ENCODE peak calls at places on chromosome 21, in ten cellular contexts. B is Peyer's patch, O is heart left ventricle, U is H54, A is transverse colon, S is A549, P is GM12878, Y is prostate gland, T is spleen, R is K562. J is an unnamed sample.

GRCh38 chr21:43827015-43827611 is 37.7 kb downstream of the RRP1 start:
- DNase-seq in B (no peak), O (no peak), U (peak), A (no peak), S (no peak), P (no peak), Y (no peak), T (peak), R (peak), J (no peak)

GRCh38 chr21:31136891-31137290 is 98.6 kb upstream of the KRTAP19-8 start:
- DNase-seq in B (no peak), O (no peak), U (no peak), A (no peak), S (no peak), P (peak), Y (no peak), T (no peak), R (peak), J (peak)

GRCh38 chr21:29496337-29496736 is 197.6 kb downstream of the BACH1 start:
- DNase-seq in B (no peak), O (no peak), U (no peak), A (no peak), S (no peak), P (no peak), Y (no peak), T (no peak), R (no peak), J (no peak)

GRCh38 chr21:38114717-38115333 is 142.0 kb upstream of the KCNJ15 start:
- DNase-seq in B (no peak), O (no peak), U (no peak), A (no peak), S (no peak), P (no peak), Y (no peak), T (no peak), R (peak), J (no peak)

GRCh38 chr21:30628109-30628508 is 6.9 kb upstream of the KRTAP20-2 start:
- DNase-seq in B (no peak), O (no peak), U (no peak), A (no peak), S (no peak), P (no peak), Y (no peak), T (no peak), R (no peak), J (no peak)

GRCh38 chr21:33403128-33403785 is at the start of gene IFNGR2:
- DNase-seq in B (peak), O (peak), U (peak), A (peak), S (no peak), P (no peak), Y (no peak), T (peak), R (peak), J (peak)

GRCh38 chr21:43739648-43740435 is 20.9 kb downstream of the PDXK start:
- DNase-seq in B (no peak), O (no peak), U (peak), A (no peak), S (peak), P (no peak), Y (no peak), T (no peak), R (peak), J (no peak)

GRCh38 chr21:38284221-38284620 is 27.4 kb downstream of the KCNJ15 start:
- DNase-seq in B (no peak), O (no peak), U (no peak), A (no peak), S (no peak), P (no peak), Y (no peak), T (no peak), R (no peak), J (no peak)

GRCh38 chr21:41956926-41957729 is 3.3 kb upstream of the C2CD2 start:
- DNase-seq in B (no peak), O (no peak), U (peak), A (no peak), S (no peak), P (no peak), Y (no peak), T (no peak), R (peak), J (no peak)

GRCh38 chr21:43369124-43369523 is 57.8 kb downstream of the SIK1 start:
- DNase-seq in B (peak), O (no peak), U (no peak), A (no peak), S (peak), P (no peak), Y (no peak), T (no peak), R (no peak), J (peak)

GRCh38 chr21:31347435-31348032 is 3.5 kb upstream of the TIAM1 start:
- DNase-seq in B (no peak), O (no peak), U (peak), A (no peak), S (peak), P (no peak), Y (no peak), T (no peak), R (peak), J (no peak)

GRCh38 chr21:21367583-21367982 is 369.4 kb downstream of the NCAM2 start:
- DNase-seq in B (no peak), O (no peak), U (no peak), A (no peak), S (no peak), P (no peak), Y (no peak), T (no peak), R (no peak), J (no peak)

GRCh38 chr21:43749686-43750262 is 26.3 kb downstream of the CSTB start:
- DNase-seq in B (no peak), O (no peak), U (no peak), A (no peak), S (no peak), P (no peak), Y (no peak), T (no peak), R (no peak), J (no peak)

GRCh38 chr21:34022557-34023335 is 50.6 kb upstream of the MRPS6 start:
- DNase-seq in B (peak), O (no peak), U (no peak), A (no peak), S (no peak), P (no peak), Y (no peak), T (no peak), R (no peak), J (no peak)

GRCh38 chr21:33428669-33429068 is 25.5 kb downstream of the IFNGR2 start:
- DNase-seq in B (no peak), O (no peak), U (peak), A (no peak), S (no peak), P (no peak), Y (peak), T (no peak), R (no peak), J (no peak)

GRCh38 chr21:33025471-33026298 is at the start of gene OLIG2:
- DNase-seq in B (no peak), O (no peak), U (peak), A (no peak), S (no peak), P (no peak), Y (no peak), T (no peak), R (no peak), J (no peak)

GRCh38 chr21:24290151-24290833 is 1317.0 kb downstream of the MRPL39 start:
- DNase-seq in B (no peak), O (no peak), U (no peak), A (no peak), S (no peak), P (no peak), Y (no peak), T (no peak), R (no peak), J (no peak)

GRCh38 chr21:33608559-33608958 is 20.1 kb upstream of the DONSON start:
- DNase-seq in B (no peak), O (no peak), U (no peak), A (no peak), S (no peak), P (no peak), Y (no peak), T (no peak), R (no peak), J (no peak)

GRCh38 chr21:31444061-31444460 is 100.0 kb upstream of the TIAM1 start:
- DNase-seq in B (peak), O (no peak), U (no peak), A (no peak), S (no peak), P (no peak), Y (no peak), T (no peak), R (no peak), J (no peak)

GRCh38 chr21:31872452-31873274 is at the start of gene HUNK:
- DNase-seq in B (no peak), O (no peak), U (no peak), A (peak), S (peak), P (no peak), Y (peak), T (peak), R (no peak), J (no peak)

GRCh38 chr21:32426066-32426465 is 13.6 kb downstream of the EVA1C start:
- DNase-seq in B (no peak), O (no peak), U (no peak), A (no peak), S (no peak), P (no peak), Y (peak), T (no peak), R (no peak), J (no peak)

GRCh38 chr21:16007933-16008332 is 278.2 kb downstream of the USP25 start:
- DNase-seq in B (no peak), O (no peak), U (no peak), A (no peak), S (no peak), P (no peak), Y (no peak), T (no peak), R (no peak), J (no peak)

GRCh38 chr21:15192243-15192642 is 127.4 kb upstream of the NRIP1 start:
- DNase-seq in B (no peak), O (no peak), U (no peak), A (no peak), S (no peak), P (no peak), Y (peak), T (no peak), R (no peak), J (no peak)

GRCh38 chr21:23887709-23888303 is 1719.5 kb downstream of the MRPL39 start:
- DNase-seq in B (peak), O (no peak), U (no peak), A (peak), S (no peak), P (no peak), Y (no peak), T (peak), R (peak), J (no peak)

GRCh38 chr21:25582888-25583287 is 24.4 kb downstream of the MRPL39 start:
- DNase-seq in B (no peak), O (no peak), U (no peak), A (no peak), S (no peak), P (no peak), Y (no peak), T (no peak), R (no peak), J (no peak)

GRCh38 chr21:28154121-28154520 is 838.6 kb downstream of the LTN1 start:
- DNase-seq in B (no peak), O (no peak), U (no peak), A (no peak), S (no peak), P (no peak), Y (no peak), T (no peak), R (no peak), J (no peak)

GRCh38 chr21:29082416-29082815 is 9.0 kb upstream of the CCT8 start:
- DNase-seq in B (no peak), O (no peak), U (no peak), A (no peak), S (no peak), P (no peak), Y (no peak), T (no peak), R (no peak), J (no peak)

GRCh38 chr21:36989699-36990507 is 16.6 kb upstream of the RIPPLY3 start:
- DNase-seq in B (peak), O (peak), U (peak), A (peak), S (peak), P (peak), Y (peak), T (peak), R (peak), J (peak)
- TF ChIP-seq POLR2A in B (peak), O (peak), U (peak), A (peak), S (peak), P (peak), Y (no peak), T (no peak), R (peak), J (peak)

DNA sequence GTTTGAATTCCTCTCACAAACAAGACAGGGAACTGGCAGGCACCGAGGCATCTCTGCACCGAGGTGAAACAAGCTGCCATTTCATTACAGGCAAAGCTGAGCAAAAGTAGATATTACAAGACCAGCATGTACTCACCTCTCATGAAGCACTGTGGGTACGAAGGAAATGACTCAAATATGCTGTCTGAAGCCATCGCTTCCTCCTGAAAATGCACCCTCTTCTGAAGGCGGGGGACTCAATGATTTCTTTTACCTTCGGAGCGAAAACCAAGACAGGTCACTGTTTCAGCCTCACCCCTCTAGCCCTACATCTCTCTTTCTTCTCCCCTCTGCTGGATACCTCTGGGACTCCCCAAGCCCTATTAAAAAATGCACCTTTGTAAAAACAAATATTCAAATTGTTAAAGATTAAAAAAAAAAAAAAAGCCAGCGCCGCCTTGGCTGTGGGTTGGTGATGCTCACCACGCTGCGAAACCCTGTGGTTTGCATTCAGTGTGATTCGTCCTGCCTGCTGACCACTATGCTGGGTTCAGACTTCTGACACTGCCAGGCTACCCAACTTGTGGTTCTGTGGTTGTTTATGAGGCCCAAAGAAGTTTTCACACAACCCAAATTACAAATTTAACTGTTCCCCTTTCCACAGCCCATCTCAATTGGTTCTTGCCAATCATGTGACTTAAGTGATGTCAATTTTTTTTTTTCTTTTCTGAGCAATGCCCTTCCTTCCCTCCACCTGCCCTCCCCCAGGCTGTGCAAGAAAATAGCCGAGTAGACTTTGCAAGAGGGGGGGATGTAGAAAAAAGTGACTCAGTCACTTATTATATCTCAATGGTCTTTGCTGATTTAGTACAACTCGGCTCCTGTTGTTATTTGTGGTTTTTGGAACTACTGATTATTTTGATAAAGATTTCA is at the start of gene RUNX1:
- DNase-seq in B (peak), O (peak), U (peak), A (peak), S (no peak), P (peak), Y (no peak), T (peak), R (peak), J (no peak)
- TF ChIP-seq POLR2A in B (peak), O (no peak), U (peak), A (peak), S (no peak), P (peak), Y (no peak), T (peak), R (no peak), J (no peak)

GRCh38 chr21:46295996-46296752 is 10.0 kb downstream of the YBEY start:
- DNase-seq in B (peak), O (peak), U (no peak), A (peak), S (no peak), P (no peak), Y (no peak), T (peak), R (peak), J (peak)
- TF ChIP-seq POLR2A in B (no peak), O (peak), U (no peak), A (no peak), S (no peak), P (no peak), Y (no peak), T (no peak), R (no peak), J (no peak)

GRCh38 chr21:44857127-44857892 is 16.2 kb downstream of the PTTG1IP start:
- DNase-seq in B (no peak), O (no peak), U (no peak), A (no peak), S (no peak), P (no peak), Y (no peak), T (no peak), R (no peak), J (peak)

GRCh38 chr21:44856131-44856530 is 17.4 kb downstream of the PTTG1IP start:
- DNase-seq in B (no peak), O (no peak), U (no peak), A (no peak), S (no peak), P (no peak), Y (no peak), T (no peak), R (no peak), J (peak)

GRCh38 chr21:44854664-44855446 is 18.6 kb downstream of the PTTG1IP start:
- DNase-seq in B (no peak), O (no peak), U (no peak), A (no peak), S (no peak), P (no peak), Y (no peak), T (no peak), R (peak), J (peak)

GRCh38 chr21:44854391-44854663 is 19.2 kb downstream of the PTTG1IP start:
- DNase-seq in B (no peak), O (no peak), U (no peak), A (no peak), S (no peak), P (no peak), Y (no peak), T (no peak), R (peak), J (no peak)

DNA sequence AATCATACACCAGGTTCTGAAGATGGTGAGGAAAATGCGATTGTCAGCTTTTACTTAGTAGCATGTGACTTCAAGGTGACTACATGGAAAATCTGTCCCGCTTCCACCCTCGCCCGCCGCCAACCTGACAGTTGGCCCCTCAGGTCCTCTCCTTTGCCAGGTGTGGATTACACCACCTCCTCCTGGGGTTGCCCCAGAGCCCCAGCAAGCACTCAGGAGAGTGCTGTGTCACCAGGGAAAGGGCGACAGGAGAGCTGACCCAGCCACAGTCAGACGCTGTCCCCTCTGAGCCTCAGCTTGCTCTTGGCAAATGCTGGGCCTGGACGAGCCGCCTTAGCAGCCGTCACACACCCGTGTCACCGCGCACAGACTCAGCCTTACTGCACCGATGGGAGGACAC is 17.9 kb downstream of the PTTG1IP start:
- DNase-seq in B (no peak), O (no peak), U (no peak), A (no peak), S (no peak), P (no peak), Y (no peak), T (no peak), R (no peak), J (no peak)
- TF ChIP-seq POLR2A in B (no peak), O (no peak), U (no peak), A (no peak), S (no peak), P (no peak), Y (no peak), T (no peak), R (no peak), J (no peak)

DNA sequence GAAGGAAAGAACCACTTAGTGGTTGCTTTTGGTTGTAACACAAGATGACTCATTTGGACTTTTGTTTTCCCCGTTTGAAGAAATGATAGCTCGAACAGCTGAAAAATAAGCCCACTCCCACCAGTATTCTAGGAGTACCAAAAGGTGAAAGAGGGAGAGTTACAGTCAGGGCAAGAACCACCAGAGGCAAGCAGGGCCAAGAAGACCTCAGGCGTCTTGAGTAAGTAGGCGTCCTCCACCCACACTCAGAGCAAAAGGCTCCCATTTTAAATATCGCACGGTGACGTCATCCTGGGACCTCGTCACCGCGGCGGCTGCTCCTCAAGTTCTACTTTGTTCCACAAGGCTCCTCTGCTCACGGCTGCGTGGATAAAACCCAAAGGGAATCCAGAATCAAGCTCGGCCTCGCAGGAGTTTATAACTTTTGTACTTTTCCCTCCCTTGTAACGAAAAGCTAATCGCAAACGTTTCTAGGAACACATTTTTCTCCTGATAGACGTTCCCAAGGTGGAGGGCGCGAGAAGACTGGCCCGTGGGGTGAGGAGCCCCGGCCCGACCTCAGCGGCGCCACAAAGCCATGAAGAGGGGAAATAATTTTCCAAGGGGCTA is 1.2 kb downstream of the BTG3 start:
- DNase-seq in B (peak), O (peak), U (peak), A (peak), S (peak), P (peak), Y (peak), T (peak), R (peak), J (peak)
- TF ChIP-seq POLR2A in B (no peak), O (no peak), U (peak), A (peak), S (no peak), P (peak), Y (peak), T (no peak), R (peak), J (no peak)

DNA sequence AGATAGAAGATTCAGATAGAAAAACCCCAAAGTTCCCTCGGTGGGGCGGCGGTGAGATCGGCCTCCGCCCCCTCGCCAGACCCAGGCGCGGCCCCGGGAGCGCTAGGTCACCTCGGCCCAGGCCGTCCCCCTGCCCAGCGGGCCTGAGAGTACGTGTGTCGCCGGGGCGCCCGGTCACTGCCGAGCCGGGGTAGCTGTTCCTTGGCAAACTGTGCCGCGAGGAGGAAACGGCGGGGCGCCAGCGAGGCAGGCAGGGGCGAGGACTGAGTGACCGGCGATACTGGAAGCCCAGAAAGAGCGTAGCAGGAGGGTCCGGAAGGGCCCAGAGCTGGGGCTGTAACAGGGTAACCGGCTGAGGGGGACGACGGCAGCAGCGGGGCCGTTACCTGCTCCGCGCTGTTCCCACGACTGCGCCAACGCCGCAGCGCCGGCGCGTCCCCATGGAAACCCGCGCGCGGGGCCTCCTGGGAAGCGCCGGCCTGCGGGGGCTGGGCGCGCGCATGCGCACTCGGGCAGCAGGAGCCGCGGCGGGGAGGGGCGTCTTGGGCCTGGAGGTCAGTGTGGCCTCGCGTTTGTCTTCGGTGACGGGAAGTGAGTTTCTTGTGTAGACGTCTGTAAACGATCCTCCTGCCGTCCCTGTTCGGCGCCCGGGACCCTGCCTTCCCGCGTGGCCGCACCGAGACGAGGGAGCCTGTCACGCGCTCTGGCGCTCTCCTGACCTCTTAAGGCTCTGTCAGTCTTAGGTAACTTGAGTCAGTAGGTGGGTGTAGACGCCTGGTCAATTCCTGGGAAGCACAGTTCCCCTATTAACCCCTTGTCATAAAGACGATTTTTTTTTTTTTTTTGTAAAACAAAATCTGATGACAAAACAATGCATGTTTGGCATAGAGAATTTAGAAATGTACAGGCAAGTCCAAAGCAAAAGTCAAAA is at the start of gene LCA5L:
- DNase-seq in B (peak), O (peak), U (peak), A (peak), S (peak), P (peak), Y (peak), T (peak), R (peak), J (peak)
- TF ChIP-seq POLR2A in B (peak), O (peak), U (peak), A (peak), S (peak), P (peak), Y (peak), T (no peak), R (peak), J (peak)